ENCODE peak calls at places on chromosome 17, in six cellular contexts. One of them, this sample, is unnamed.

GRCh38 chr17:60941028-60941427 is 263.4 kb downstream of the BCAS3 start:
- DNase-seq in H9: no peak
- DNase-seq in mesenchymal stem cell: peak
- DNase-seq in IMR-90: peak
- DNase-seq in H1: no peak
- DNase-seq in neuronal stem cell: no peak
- DNase-seq in this sample: no peak

GRCh38 chr17:39152134-39152884 is 872 bp upstream of the PLXDC1 start:
- DNase-seq in H9: no peak
- DNase-seq in mesenchymal stem cell: no peak
- DNase-seq in IMR-90: no peak
- DNase-seq in H1: peak
- DNase-seq in neuronal stem cell: peak
- DNase-seq in this sample: no peak

GRCh38 chr17:34843682-34844081 is 117.6 kb downstream of the CCT6B start:
- DNase-seq in H9: no peak
- DNase-seq in mesenchymal stem cell: no peak
- DNase-seq in IMR-90: no peak
- DNase-seq in H1: no peak
- DNase-seq in neuronal stem cell: no peak
- DNase-seq in this sample: no peak

GRCh38 chr17:12896386-12896785 is 107.1 kb downstream of the ARHGAP44 start:
- DNase-seq in H9: peak
- DNase-seq in mesenchymal stem cell: no peak
- DNase-seq in IMR-90: peak
- DNase-seq in H1: no peak
- DNase-seq in neuronal stem cell: no peak
- DNase-seq in this sample: no peak

GRCh38 chr17:39755550-39756375 is 18.0 kb downstream of the GRB7 start:
- DNase-seq in H9: peak
- DNase-seq in mesenchymal stem cell: peak
- DNase-seq in IMR-90: peak
- DNase-seq in H1: no peak
- DNase-seq in neuronal stem cell: no peak
- DNase-seq in this sample: no peak

GRCh38 chr17:74282587-74283370 is 8.7 kb downstream of the DNAI2 start:
- DNase-seq in H9: no peak
- DNase-seq in mesenchymal stem cell: no peak
- DNase-seq in IMR-90: no peak
- DNase-seq in H1: no peak
- DNase-seq in neuronal stem cell: no peak
- DNase-seq in this sample: peak

GRCh38 chr17:34024303-34025178 is 230.5 kb upstream of the CCL2 start:
- DNase-seq in H9: no peak
- DNase-seq in mesenchymal stem cell: no peak
- DNase-seq in IMR-90: no peak
- DNase-seq in H1: no peak
- DNase-seq in neuronal stem cell: no peak
- DNase-seq in this sample: no peak

GRCh38 chr17:51064061-51064735 is 56.5 kb downstream of the SPAG9 start:
- DNase-seq in H9: no peak
- DNase-seq in mesenchymal stem cell: peak
- DNase-seq in IMR-90: no peak
- DNase-seq in H1: no peak
- DNase-seq in neuronal stem cell: no peak
- DNase-seq in this sample: no peak

GRCh38 chr17:31147507-31148202 is 52.9 kb downstream of the NF1 start:
- DNase-seq in H9: no peak
- DNase-seq in mesenchymal stem cell: peak
- DNase-seq in IMR-90: no peak
- DNase-seq in H1: no peak
- DNase-seq in neuronal stem cell: no peak
- DNase-seq in this sample: peak

GRCh38 chr17:17402558-17402957 is 74.2 kb upstream of the MED9 start:
- DNase-seq in H9: no peak
- DNase-seq in mesenchymal stem cell: no peak
- DNase-seq in IMR-90: peak
- DNase-seq in H1: no peak
- DNase-seq in neuronal stem cell: no peak
- DNase-seq in this sample: no peak

GRCh38 chr17:42002175-42002791 is 15.0 kb downstream of the DNAJC7 start:
- DNase-seq in H9: no peak
- DNase-seq in mesenchymal stem cell: no peak
- DNase-seq in IMR-90: no peak
- DNase-seq in H1: no peak
- DNase-seq in neuronal stem cell: no peak
- DNase-seq in this sample: no peak

GRCh38 chr17:81249233-81250040 is 10.3 kb downstream of the NDUFAF8 start:
- DNase-seq in H9: no peak
- DNase-seq in mesenchymal stem cell: peak
- DNase-seq in IMR-90: peak
- DNase-seq in H1: no peak
- DNase-seq in neuronal stem cell: no peak
- DNase-seq in this sample: no peak

GRCh38 chr17:35900693-35901487 is 20.7 kb upstream of the CCL5 start:
- DNase-seq in H9: no peak
- DNase-seq in mesenchymal stem cell: peak
- DNase-seq in IMR-90: no peak
- DNase-seq in H1: no peak
- DNase-seq in neuronal stem cell: no peak
- DNase-seq in this sample: peak

GRCh38 chr17:29210879-29211278 is 30.7 kb upstream of the MYO18A start:
- DNase-seq in H9: no peak
- DNase-seq in mesenchymal stem cell: peak
- DNase-seq in IMR-90: peak
- DNase-seq in H1: no peak
- DNase-seq in neuronal stem cell: no peak
- DNase-seq in this sample: peak

GRCh38 chr17:80664217-80664780 is 119.7 kb downstream of the RPTOR start:
- DNase-seq in H9: no peak
- DNase-seq in mesenchymal stem cell: peak
- DNase-seq in IMR-90: no peak
- DNase-seq in H1: no peak
- DNase-seq in neuronal stem cell: no peak
- DNase-seq in this sample: no peak

GRCh38 chr17:57735707-57736106 is 9.4 kb downstream of the CCDC182 start:
- DNase-seq in H9: peak
- DNase-seq in mesenchymal stem cell: no peak
- DNase-seq in IMR-90: no peak
- DNase-seq in H1: no peak
- DNase-seq in neuronal stem cell: no peak
- DNase-seq in this sample: no peak

GRCh38 chr17:410674-411401 is 58.2 kb upstream of the RPH3AL start:
- DNase-seq in H9: peak
- DNase-seq in mesenchymal stem cell: peak
- DNase-seq in IMR-90: peak
- DNase-seq in H1: peak
- DNase-seq in neuronal stem cell: peak
- DNase-seq in this sample: no peak

GRCh38 chr17:42598905-42599304 is 10.3 kb downstream of the RETREG3 start:
- DNase-seq in H9: no peak
- DNase-seq in mesenchymal stem cell: no peak
- DNase-seq in IMR-90: no peak
- DNase-seq in H1: no peak
- DNase-seq in neuronal stem cell: no peak
- DNase-seq in this sample: no peak

GRCh38 chr17:79088997-79089328 is 14.3 kb downstream of the ENGASE start:
- DNase-seq in H9: no peak
- DNase-seq in mesenchymal stem cell: no peak
- DNase-seq in IMR-90: no peak
- DNase-seq in H1: no peak
- DNase-seq in neuronal stem cell: no peak
- DNase-seq in this sample: no peak

DNA sequence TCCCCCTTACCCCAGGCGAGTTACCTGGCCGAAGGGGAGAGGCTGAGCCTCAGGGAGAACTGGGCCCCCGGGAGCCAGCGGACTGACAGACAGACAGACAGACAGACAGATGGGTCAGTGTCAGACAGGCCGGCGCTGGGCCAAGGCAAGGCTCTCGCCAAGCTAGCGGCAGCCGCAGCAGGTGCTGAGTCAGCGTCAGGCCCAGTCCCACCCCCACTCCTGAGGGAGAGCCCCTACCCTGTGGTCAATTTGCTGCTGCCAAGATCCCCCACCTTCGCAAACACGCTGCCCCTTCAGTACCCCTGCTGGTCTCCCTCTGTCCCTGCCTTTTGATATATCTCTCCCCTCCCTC is 1.5 kb downstream of the FGF11 start:
- DNase-seq in H9: peak
- DNase-seq in mesenchymal stem cell: peak
- DNase-seq in IMR-90: no peak
- DNase-seq in H1: no peak
- DNase-seq in neuronal stem cell: no peak
- DNase-seq in this sample: no peak
- H2AFZ ChIP-seq in H9: no peak
- H2AFZ ChIP-seq in mesenchymal stem cell: no peak
- H2AFZ ChIP-seq in IMR-90: peak
- H2AFZ ChIP-seq in H1: no peak
- H2AFZ ChIP-seq in neuronal stem cell: peak
- H2AFZ ChIP-seq in this sample: no peak

DNA sequence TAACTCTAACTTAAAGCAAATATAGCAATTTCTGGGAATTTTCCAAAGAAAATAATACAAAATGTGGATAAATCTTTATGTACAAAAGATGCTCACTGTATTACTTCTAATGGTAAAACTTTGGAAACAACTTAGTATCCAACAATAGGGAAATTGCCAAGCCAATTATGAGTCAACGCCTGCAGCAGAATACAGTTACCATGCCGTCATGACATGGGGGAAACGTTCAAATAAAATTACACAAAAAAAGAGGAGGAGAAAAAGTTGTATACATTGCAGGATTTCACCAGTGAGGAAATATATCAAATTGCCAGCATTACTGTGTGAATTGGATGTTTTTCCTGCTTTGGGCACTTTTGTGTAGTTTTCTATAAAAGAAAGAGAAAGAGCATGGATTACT is 469.6 kb downstream of the SOX9 start:
- DNase-seq in H9: no peak
- DNase-seq in mesenchymal stem cell: peak
- DNase-seq in IMR-90: peak
- DNase-seq in H1: no peak
- DNase-seq in neuronal stem cell: no peak
- DNase-seq in this sample: peak
- H4K91ac ChIP-seq in H9: no peak
- H4K91ac ChIP-seq in mesenchymal stem cell: no peak
- H4K91ac ChIP-seq in IMR-90: no peak
- H4K91ac ChIP-seq in H1: no peak
- H4K91ac ChIP-seq in neuronal stem cell: no peak
- H4K91ac ChIP-seq in this sample: no peak

GRCh38 chr17:76354747-76355310 is 1.1 kb upstream of the PRPSAP1 start:
- DNase-seq in H9: no peak
- DNase-seq in mesenchymal stem cell: no peak
- DNase-seq in IMR-90: no peak
- DNase-seq in H1: peak
- DNase-seq in neuronal stem cell: no peak
- DNase-seq in this sample: no peak
- H2AFZ ChIP-seq in H9: no peak
- H2AFZ ChIP-seq in mesenchymal stem cell: no peak
- H2AFZ ChIP-seq in IMR-90: peak
- H2AFZ ChIP-seq in H1: peak
- H2AFZ ChIP-seq in neuronal stem cell: peak
- H2AFZ ChIP-seq in this sample: peak

GRCh38 chr17:59892849-59893616 is at the start of the genes RPS6KB1 and TUBD1:
- DNase-seq in H9: peak
- DNase-seq in mesenchymal stem cell: peak
- DNase-seq in IMR-90: peak
- DNase-seq in H1: peak
- DNase-seq in neuronal stem cell: peak
- DNase-seq in this sample: peak

GRCh38 chr17:59884861-59885260 is 7.9 kb downstream of the TUBD1 start:
- DNase-seq in H9: no peak
- DNase-seq in mesenchymal stem cell: no peak
- DNase-seq in IMR-90: no peak
- DNase-seq in H1: no peak
- DNase-seq in neuronal stem cell: no peak
- DNase-seq in this sample: no peak

GRCh38 chr17:59890720-59891119 is 2.0 kb downstream of the TUBD1 start:
- DNase-seq in H9: no peak
- DNase-seq in mesenchymal stem cell: peak
- DNase-seq in IMR-90: peak
- DNase-seq in H1: no peak
- DNase-seq in neuronal stem cell: no peak
- DNase-seq in this sample: no peak

GRCh38 chr17:59892251-59892848 is 393 bp downstream of the TUBD1 start:
- DNase-seq in H9: no peak
- DNase-seq in mesenchymal stem cell: no peak
- DNase-seq in IMR-90: no peak
- DNase-seq in H1: no peak
- DNase-seq in neuronal stem cell: no peak
- DNase-seq in this sample: no peak

GRCh38 chr17:59888145-59888750 is 4.5 kb downstream of the TUBD1 start:
- DNase-seq in H9: no peak
- DNase-seq in mesenchymal stem cell: no peak
- DNase-seq in IMR-90: no peak
- DNase-seq in H1: no peak
- DNase-seq in neuronal stem cell: no peak
- DNase-seq in this sample: no peak
- H4K91ac ChIP-seq in H9: no peak
- H4K91ac ChIP-seq in mesenchymal stem cell: no peak
- H4K91ac ChIP-seq in IMR-90: no peak
- H4K91ac ChIP-seq in H1: no peak
- H4K91ac ChIP-seq in neuronal stem cell: no peak
- H4K91ac ChIP-seq in this sample: no peak

DNA sequence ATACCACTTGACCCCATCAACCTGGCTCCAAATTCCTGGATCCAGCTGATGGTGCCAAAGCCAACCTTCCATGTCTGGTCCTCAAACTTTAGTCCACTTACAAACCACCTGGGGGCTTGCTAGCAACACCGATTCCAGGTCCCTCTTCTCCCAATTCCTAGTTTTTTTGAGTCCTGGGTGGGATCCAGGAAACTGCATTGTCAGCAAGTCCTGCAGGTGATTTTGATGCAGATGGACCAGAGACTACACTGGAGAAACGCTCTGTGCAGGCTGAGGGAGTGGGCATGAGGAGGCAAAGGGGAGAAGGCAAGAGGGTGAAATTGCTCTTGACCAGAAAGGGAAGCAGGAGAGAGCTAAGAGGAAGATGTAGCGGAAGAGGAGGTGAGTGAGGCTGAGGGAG is 21.0 kb upstream of the NOS2 start:
- DNase-seq in H9: no peak
- DNase-seq in mesenchymal stem cell: no peak
- DNase-seq in IMR-90: no peak
- DNase-seq in H1: no peak
- DNase-seq in neuronal stem cell: no peak
- DNase-seq in this sample: no peak
- H2AFZ ChIP-seq in H9: no peak
- H2AFZ ChIP-seq in mesenchymal stem cell: no peak
- H2AFZ ChIP-seq in IMR-90: no peak
- H2AFZ ChIP-seq in H1: no peak
- H2AFZ ChIP-seq in neuronal stem cell: no peak
- H2AFZ ChIP-seq in this sample: no peak